ENCODE peak calls at places on chromosomes 7 and 10, in four cellular contexts. J, D, T and S are unnamed samples.

GRCh38 chr10:104034401-104035053 is 51.2 kb downstream of the COL17A1 start:
- DNase-seq in J (no peak), T (no peak), D (no peak), S (no peak)

GRCh38 chr10:123538401-123539320 is 127.5 kb upstream of the GPR26 start:
- DNase-seq in T (peak), J (no peak), D (no peak), S (no peak)

GRCh38 chr10:72044417-72045041 is 43.8 kb downstream of the SPOCK2 start:
- DNase-seq in T (peak), D (no peak), J (no peak), S (no peak)

GRCh38 chr10:71712572-71713134 is 6.9 kb downstream of the C10orf105 start:
- DNase-seq in T (no peak), J (no peak), D (no peak), S (no peak)

GRCh38 chr7:78939669-78940068 is 513.8 kb downstream of the MAGI2 start:
- DNase-seq in J (peak), T (no peak), D (no peak), S (no peak)

GRCh38 chr7:85851571-85852193 is 664.8 kb upstream of the SEMA3D start:
- DNase-seq in T (peak), D (peak), J (peak), S (peak)

GRCh38 chr7:130065500-130066152 is 4.7 kb upstream of the KLHDC10 start:
- DNase-seq in J (no peak), T (peak), D (no peak), S (no peak)

GRCh38 chr7:19772858-19773337 is 519 bp downstream of the TMEM196 start:
- DNase-seq in J (peak), D (no peak), T (no peak), S (peak)

GRCh38 chr7:25314094-25314708 is 85.9 kb upstream of the NPVF start:
- DNase-seq in T (no peak), J (no peak), D (no peak), S (no peak)

GRCh38 chr10:7436490-7437100 is 25.8 kb upstream of the SFMBT2 start:
- DNase-seq in J (no peak), D (no peak), T (no peak), S (no peak)

GRCh38 chr7:26117142-26117807 is 34.7 kb upstream of the NFE2L3 start:
- DNase-seq in J (no peak), T (no peak), D (no peak), S (peak)

GRCh38 chr7:148807451-148807850 is 76.6 kb downstream of the EZH2 start:
- DNase-seq in T (no peak), D (no peak), J (no peak), S (no peak)

GRCh38 chr7:38825721-38826440 is 83.1 kb downstream of the VPS41 start:
- DNase-seq in J (peak), T (no peak), D (no peak), S (no peak)